ENCODE peak calls at places on chromosomes 1 and 21, in seven cellular contexts. H, G, N, M, L, Q and R are unnamed samples.

GRCh38 chr1:38138498-38139233 is 92.1 kb upstream of the POU3F1 start:
- DNase-seq in H (peak; percentile 40), G (no peak), N (peak; percentile 97), M (peak; percentile 12), L (peak; percentile 49), Q (no peak), R (no peak)

GRCh38 chr1:78086697-78087096 is 40.9 kb downstream of the GIPC2 start:
- DNase-seq in H (no peak), G (no peak), N (no peak), M (no peak), L (no peak), Q (no peak), R (no peak)

GRCh38 chr1:118905671-118906070 is 82.5 kb downstream of the TBX15 start:
- DNase-seq in H (no peak), G (no peak), N (no peak), M (no peak), L (no peak), Q (no peak), R (no peak)

GRCh38 chr1:31063636-31064035 is 1.9 kb downstream of the PUM1 start:
- DNase-seq in H (no peak), G (no peak), N (peak; percentile 34), M (peak; percentile 19), L (no peak), Q (no peak), R (no peak)

GRCh38 chr1:168443899-168444298 is 99.9 kb downstream of the XCL2 start:
- DNase-seq in H (no peak), G (no peak), N (no peak), M (no peak), L (no peak), Q (peak; percentile 19), R (no peak)

GRCh38 chr1:55331355-55331754 is 116.2 kb upstream of the USP24 start:
- DNase-seq in H (no peak), G (no peak), N (no peak), M (no peak), L (no peak), Q (no peak), R (no peak)

GRCh38 chr1:153633161-153633746 is 612 bp upstream of the CHTOP start:
- DNase-seq in H (no peak), G (no peak), N (no peak), M (no peak), L (no peak), Q (no peak), R (no peak)

GRCh38 chr21:44285547-44285992 is at the start of gene AIRE:
- DNase-seq in H (no peak), G (no peak), N (no peak), M (no peak), L (no peak), Q (no peak), R (no peak)

GRCh38 chr1:156896490-156897033 is 3.0 kb downstream of the PEAR1 start:
- DNase-seq in H (no peak), G (no peak), N (peak; percentile 92), M (no peak), L (no peak), Q (no peak), R (no peak)

GRCh38 chr1:110019790-110020189 is 14.6 kb upstream of the STRIP1 start:
- DNase-seq in H (no peak), G (no peak), N (no peak), M (no peak), L (no peak), Q (no peak), R (no peak)

GRCh38 chr1:111745670-111746613 is 6.7 kb upstream of the INKA2 start:
- DNase-seq in H (no peak), G (no peak), N (no peak), M (peak; percentile 55), L (no peak), Q (no peak), R (peak; percentile 6)

GRCh38 chr1:236759252-236759859 is 35.7 kb upstream of the MTR start:
- DNase-seq in H (peak; percentile 24), G (no peak), N (peak; percentile 17), M (peak; percentile 64), L (no peak), Q (no peak), R (peak; percentile 6)

GRCh38 chr21:34569381-34569979 is 45.4 kb downstream of the RCAN1 start:
- DNase-seq in H (no peak), G (no peak), N (no peak), M (no peak), L (no peak), Q (no peak), R (no peak)

GRCh38 chr1:204499511-204500468 is 5.2 kb upstream of the PIK3C2B start:
- DNase-seq in H (no peak), G (no peak), N (no peak), M (no peak), L (no peak), Q (no peak), R (no peak)

GRCh38 chr1:205934788-205935187 is 8.5 kb downstream of the SLC26A9 start:
- DNase-seq in H (no peak), G (no peak), N (no peak), M (no peak), L (no peak), Q (no peak), R (no peak)

GRCh38 chr1:230495891-230496385 is 69.8 kb upstream of the PGBD5 start:
- DNase-seq in H (no peak), G (no peak), N (no peak), M (peak; percentile 84), L (no peak), Q (no peak), R (no peak)

GRCh38 chr21:44987886-44988606 is 48.2 kb downstream of the SLX9 start:
- DNase-seq in H (no peak), G (no peak), N (no peak), M (no peak), L (no peak), Q (no peak), R (no peak)

GRCh38 chr1:42432714-42433113 is 23.1 kb downstream of the ZMYND12 start:
- DNase-seq in H (no peak), G (no peak), N (no peak), M (no peak), L (no peak), Q (no peak), R (no peak)

GRCh38 chr1:53728196-53728595 is 10.8 kb downstream of the GLIS1 start:
- DNase-seq in H (no peak), G (no peak), N (no peak), M (no peak), L (no peak), Q (no peak), R (no peak)

GRCh38 chr1:204927673-204928641 is 57.3 kb downstream of the NFASC start:
- DNase-seq in H (no peak), G (no peak), N (no peak), M (no peak), L (no peak), Q (no peak), R (no peak)

GRCh38 chr1:159000627-159001026 is 9.1 kb upstream of the IFI16 start:
- DNase-seq in H (no peak), G (no peak), N (peak; percentile 90), M (no peak), L (no peak), Q (no peak), R (no peak)

GRCh38 chr21:45155910-45156309 is 81.5 kb downstream of the ADARB1 start:
- DNase-seq in H (no peak), G (no peak), N (no peak), M (no peak), L (no peak), Q (no peak), R (no peak)

GRCh38 chr21:44765231-44766013 is 36.2 kb downstream of the UBE2G2 start:
- DNase-seq in H (no peak), G (no peak), N (no peak), M (peak; percentile 40), L (no peak), Q (no peak), R (no peak)

GRCh38 chr1:10210841-10211804 is 753 bp downstream of the KIF1B start:
- DNase-seq in H (peak; percentile 15), G (peak; percentile 19), N (peak; percentile 94), M (peak; percentile 40), L (peak; percentile 71), Q (no peak), R (peak; percentile 43)

GRCh38 chr1:44820328-44820944 is 12.1 kb downstream of the BTBD19 start:
- DNase-seq in H (no peak), G (no peak), N (no peak), M (no peak), L (no peak), Q (no peak), R (no peak)

GRCh38 chr21:31909153-31909771 is 36.4 kb downstream of the HUNK start:
- DNase-seq in H (no peak), G (no peak), N (no peak), M (no peak), L (no peak), Q (no peak), R (peak; percentile 87)

GRCh38 chr1:110243581-110243980 is 33.5 kb downstream of the KCNC4 start:
- DNase-seq in H (no peak), G (no peak), N (no peak), M (peak; percentile 11), L (peak; percentile 25), Q (no peak), R (no peak)

GRCh38 chr1:182229907-182230522 is 161.6 kb downstream of the GLUL start:
- DNase-seq in H (peak; percentile 81), G (no peak), N (no peak), M (no peak), L (peak; percentile 63), Q (no peak), R (peak; percentile 67)

GRCh38 chr1:53731779-53732305 is 7.1 kb downstream of the GLIS1 start:
- DNase-seq in H (no peak), G (no peak), N (peak; percentile 70), M (no peak), L (no peak), Q (no peak), R (no peak)

GRCh38 chr1:185608166-185608565 is 126.0 kb upstream of the HMCN1 start:
- DNase-seq in H (no peak), G (no peak), N (peak; percentile 42), M (no peak), L (no peak), Q (no peak), R (no peak)

GRCh38 chr1:92749024-92749634 is 35.8 kb downstream of the EVI5 start:
- DNase-seq in H (peak; percentile 72), G (peak; percentile 7), N (peak; percentile 37), M (peak; percentile 66), L (peak; percentile 24), Q (no peak), R (peak; percentile 16)

GRCh38 chr1:14567056-14567455 is 31.4 kb upstream of the KAZN start:
- DNase-seq in H (no peak), G (no peak), N (no peak), M (no peak), L (no peak), Q (no peak), R (no peak)

GRCh38 chr1:12177999-12178441 is 11.2 kb downstream of the TNFRSF1B start:
- DNase-seq in H (no peak), G (peak; percentile 88), N (peak; percentile 74), M (no peak), L (no peak), Q (peak; percentile 94), R (no peak)

GRCh38 chr1:18883636-18884418 is 18.5 kb downstream of the ALDH4A1 start:
- DNase-seq in H (peak; percentile 14), G (peak; percentile 72), N (peak; percentile 61), M (peak; percentile 75), L (peak; percentile 46), Q (peak; percentile 42), R (peak; percentile 46)